ENCODE peak calls at places on chromosomes 11 and 22, in nine cellular contexts. I is GM10248; Z is stimulated activated CD8-positive, alpha-beta memory T cell treated with anti-CD3 and anti-CD28 coated beads, Interleukin-7, amount 100 ng/mL, for 4 hours; G is left lung; O is NCI-H446 treated with DMSO at 0.1 percent for 48 hours; U is anterior cingulate cortex; R is heart right ventricle; H is OCI-LY7; T is SW 1271. W is an unnamed sample.

GRCh38 chr11:44755553-44756505 is 29.1 kb downstream of the TSPAN18 start:
- DNase-seq in T (no peak), O (peak), I (no peak), G (no peak), H (no peak), R (peak), U (no peak), Z (no peak), W (no peak)

GRCh38 chr22:50730941-50731661 is 6.9 kb upstream of the ACR start:
- DNase-seq in O (no peak), T (no peak), G (peak), U (no peak), R (peak), H (no peak), Z (no peak), I (no peak), W (no peak)

GRCh38 chr11:34002420-34002819 is 49.1 kb upstream of the CAPRIN1 start:
- DNase-seq in R (no peak), G (no peak), O (no peak), Z (no peak), H (no peak), I (no peak), U (no peak), T (no peak), W (no peak)

GRCh38 chr11:103433380-103433779 is 324.2 kb downstream of the DYNC2H1 start:
- DNase-seq in G (no peak), R (no peak), O (no peak), H (no peak), U (no peak), I (no peak), T (peak), Z (no peak), W (no peak)

GRCh38 chr11:90222152-90222458 is 744 bp downstream of the CHORDC1 start:
- DNase-seq in R (no peak), O (no peak), T (no peak), G (no peak), I (no peak), H (no peak), Z (no peak), U (no peak), W (no peak)

GRCh38 chr11:72676874-72677341 is 2.7 kb upstream of the PDE2A start:
- DNase-seq in Z (no peak), R (peak), O (no peak), H (peak), I (peak), U (peak), T (no peak), G (peak), W (no peak)

GRCh38 chr11:95229199-95230053 is 1.6 kb downstream of the SESN3 start:
- DNase-seq in I (no peak), R (no peak), U (no peak), G (no peak), O (peak), T (no peak), H (no peak), Z (no peak), W (peak)

GRCh38 chr22:35539910-35540599 is 576 bp upstream of the RASD2 start:
- DNase-seq in Z (no peak), H (peak), I (peak), U (peak), G (peak), O (no peak), R (peak), T (no peak), W (no peak)

GRCh38 chr11:3155691-3156258 is 9.3 kb downstream of the OSBPL5 start:
- DNase-seq in T (no peak), U (no peak), G (no peak), O (no peak), I (no peak), R (peak), H (no peak), Z (no peak), W (no peak)

GRCh38 chr11:72831521-72832300 is 17.5 kb downstream of the ATG16L2 start:
- DNase-seq in O (peak), Z (peak), U (peak), G (peak), H (peak), T (peak), R (peak), I (no peak), W (peak)

GRCh38 chr11:61542024-61542461 is 33.5 kb downstream of the LRRC10B start:
- DNase-seq in T (no peak), G (no peak), O (peak), I (no peak), Z (no peak), U (no peak), R (no peak), H (no peak), W (no peak)

GRCh38 chr11:88292156-88292844 is 45.2 kb downstream of the CTSC start:
- DNase-seq in H (no peak), O (peak), R (no peak), U (no peak), T (peak), Z (no peak), I (no peak), G (no peak), W (no peak)

GRCh38 chr11:25741886-25742285 is 590.0 kb upstream of the ANO3 start:
- DNase-seq in H (no peak), I (no peak), G (no peak), Z (no peak), U (no peak), T (no peak), R (no peak), O (no peak), W (no peak)

GRCh38 chr22:19118601-19118880 is 3.7 kb downstream of the DGCR2 start:
- DNase-seq in Z (no peak), R (no peak), H (no peak), T (no peak), O (no peak), I (no peak), U (no peak), G (no peak), W (no peak)

GRCh38 chr11:79049627-79050238 is 391.1 kb downstream of the TENM4 start:
- DNase-seq in O (no peak), R (no peak), Z (no peak), T (no peak), U (no peak), H (no peak), G (no peak), I (no peak), W (no peak)

GRCh38 chr11:130737041-130737830 is 179.0 kb downstream of the SNX19 start:
- DNase-seq in H (no peak), R (no peak), G (no peak), T (no peak), U (no peak), I (no peak), O (no peak), Z (no peak), W (no peak)

GRCh38 chr22:31497148-31497938 is 1.0 kb downstream of the SFI1 start:
- DNase-seq in H (peak), O (no peak), R (no peak), G (no peak), U (no peak), T (no peak), Z (no peak), I (no peak), W (no peak)

GRCh38 chr11:11988099-11988651 is 20.3 kb downstream of the DKK3 start:
- DNase-seq in Z (no peak), O (no peak), I (no peak), G (no peak), R (no peak), T (peak), U (no peak), H (no peak), W (no peak)

GRCh38 chr11:72574534-72575460 is 99.4 kb downstream of the PDE2A start:
- DNase-seq in T (no peak), U (no peak), O (no peak), G (no peak), Z (no peak), H (no peak), I (no peak), R (no peak), W (no peak)

GRCh38 chr11:65478411-65479183 is 20.2 kb upstream of the MALAT1 start:
- DNase-seq in R (peak), Z (no peak), H (no peak), I (no peak), O (no peak), U (peak), T (no peak), G (no peak), W (no peak)

GRCh38 chr22:20977516-20978170 is 4.5 kb upstream of the LZTR1 start:
- DNase-seq in G (no peak), Z (no peak), T (no peak), I (no peak), O (no peak), U (no peak), R (no peak), H (no peak), W (no peak)

GRCh38 chr11:22778642-22779041 is 51.0 kb downstream of the SVIP start:
- DNase-seq in R (no peak), O (no peak), Z (no peak), T (peak), I (no peak), G (no peak), U (no peak), H (no peak), W (peak)

GRCh38 chr11:79147731-79148130 is 293.1 kb downstream of the TENM4 start:
- DNase-seq in H (no peak), I (no peak), Z (no peak), O (no peak), U (no peak), G (no peak), T (no peak), R (no peak), W (no peak)

GRCh38 chr11:79626135-79626748 is 185.4 kb upstream of the TENM4 start:
- DNase-seq in U (no peak), R (no peak), H (no peak), I (no peak), O (no peak), Z (no peak), T (no peak), G (no peak), W (no peak)

GRCh38 chr22:40281717-40282116 is 64.6 kb upstream of the ADSL start:
- DNase-seq in O (no peak), R (no peak), I (no peak), T (no peak), H (no peak), G (no peak), Z (no peak), U (no peak), W (no peak)